ENCODE peak calls at places on chromosomes 2 and 18, in four cellular contexts. N is Peyer's patch, X is GM23338, J is cardiac muscle cell. E is an unnamed sample. For H3K27me3, the result is how much of the 10 kb centered on the place peaks cover.

GRCh38 chr2:187618813-187619212 is 64.6 kb upstream of the TFPI start:
- DNase-seq in N (no peak), X (peak), J (peak), E (no peak)

GRCh38 chr2:189254268-189254883 is 74.8 kb upstream of the COL5A2 start:
- DNase-seq in N (peak), X (no peak), J (peak), E (no peak)

GRCh38 chr18:59800897-59801296 is 98.9 kb upstream of the PMAIP1 start:
- DNase-seq in N (no peak), X (no peak), J (no peak), E (no peak)

GRCh38 chr2:53484521-53484920 is 283.1 kb upstream of the CHAC2 start:
- DNase-seq in N (no peak), X (no peak), J (no peak), E (no peak)

GRCh38 chr18:830315-830901 is 18.4 kb upstream of the YES1 start:
- DNase-seq in N (no peak), X (peak), J (peak), E (no peak)

GRCh38 chr2:158066046-158066713 is 35.5 kb upstream of the UPP2 start:
- DNase-seq in N (no peak), X (no peak), J (no peak), E (no peak)

GRCh38 chr2:29218071-29218470 is 102.9 kb downstream of the CLIP4 start:
- DNase-seq in N (no peak), X (no peak), J (no peak), E (no peak)

GRCh38 chr2:47534179-47534919 is 131.4 kb downstream of the MSH2 start:
- DNase-seq in N (no peak), X (no peak), J (peak), E (no peak)

GRCh38 chr2:13334545-13334944 is 617.8 kb downstream of the TRIB2 start:
- DNase-seq in N (no peak), X (no peak), J (no peak), E (no peak)

GRCh38 chr2:132681766-132682165 is 11.8 kb upstream of the LYPD1 start:
- DNase-seq in N (no peak), X (no peak), J (no peak), E (no peak)

GRCh38 chr2:189192766-189193165 is 13.2 kb upstream of the COL5A2 start:
- DNase-seq in N (no peak), X (no peak), J (no peak), E (no peak)

GRCh38 chr2:63742592-63742991 is 99.1 kb upstream of the UGP2 start:
- DNase-seq in N (no peak), X (no peak), J (no peak), E (no peak)

GRCh38 chr18:58302811-58303210 is 258.8 kb downstream of the NEDD4L start:
- DNase-seq in N (no peak), X (no peak), J (no peak), E (no peak)

GRCh38 chr2:155115856-155116255 is 417.4 kb downstream of the KCNJ3 start:
- DNase-seq in N (no peak), X (no peak), J (no peak), E (no peak)

GRCh38 chr18:13642440-13642827 is 83.9 kb downstream of the FAM210A start:
- DNase-seq in N (no peak), X (no peak), J (no peak), E (no peak)

GRCh38 chr2:238108423-238109201 is 8.5 kb downstream of the ESPNL start:
- DNase-seq in N (peak), X (peak), J (no peak), E (peak)

GRCh38 chr18:31558567-31558966 is 33.1 kb upstream of the TTR start:
- DNase-seq in N (no peak), X (no peak), J (no peak), E (no peak)

GRCh38 chr2:10834300-10834699 is 21.7 kb upstream of the PDIA6 start:
- DNase-seq in N (no peak), X (no peak), J (no peak), E (no peak)

GRCh38 chr2:3729786-3730185 is 26.4 kb downstream of the DCDC2C start:
- DNase-seq in N (no peak), X (no peak), J (no peak), E (no peak)

GRCh38 chr2:226477221-226478120 is 322.1 kb downstream of the IRS1 start:
- DNase-seq in N (no peak), X (no peak), J (no peak), E (no peak)

GRCh38 chr2:72146357-72147302 is 1.0 kb downstream of the CYP26B1 start:
- DNase-seq in N (peak), X (peak), J (no peak), E (no peak)

GRCh38 chr2:234288974-234289455 is 207.9 kb downstream of the ARL4C start:
- DNase-seq in N (peak), X (peak), J (peak), E (peak)

GRCh38 chr2:60819155-60819862 is 62.1 kb upstream of the REL start:
- DNase-seq in N (peak), X (no peak), J (no peak), E (no peak)

GRCh38 chr18:30957086-30957485 is 85.5 kb downstream of the DSC3 start:
- DNase-seq in N (no peak), X (no peak), J (no peak), E (no peak)

GRCh38 chr18:70385474-70385873 is 96.6 kb downstream of the SOCS6 start:
- DNase-seq in N (no peak), X (no peak), J (no peak), E (no peak)

GRCh38 chr2:42974303-42974696 is 181.9 kb upstream of the HAAO start:
- DNase-seq in N (peak), X (no peak), J (peak), E (no peak)

GRCh38 chr2:238170386-238171071 is 11.8 kb downstream of the ERFE start:
- DNase-seq in N (no peak), X (no peak), J (no peak), E (no peak)

GRCh38 chr2:161975813-161976160 is 98.2 kb downstream of the DPP4 start:
- DNase-seq in N (no peak), X (no peak), J (no peak), E (no peak)

GRCh38 chr2:149611100-149611820 is 23.7 kb upstream of the MMADHC start:
- DNase-seq in N (no peak), X (peak), J (no peak), E (no peak)

GRCh38 chr2:37322368-37322767 is 2.3 kb downstream of the PRKD3 start:
- DNase-seq in N (no peak), X (no peak), J (peak), E (no peak)

GRCh38 chr2:202237787-202238233 is 587 bp downstream of the SUMO1 start:
- DNase-seq in N (peak), X (peak), J (peak), E (peak)

GRCh38 chr2:102103992-102104871 is 38.3 kb upstream of the IL1R1 start:
- DNase-seq in N (peak), X (no peak), J (peak), E (no peak)

GRCh38 chr18:46260016-46260878 is 156.1 kb downstream of the HAUS1 start:
- DNase-seq in N (no peak), X (no peak), J (peak), E (no peak)

GRCh38 chr2:76197842-76198448 is 487.2 kb upstream of the GCFC2 start:
- DNase-seq in N (peak), X (peak), J (peak), E (peak)

GRCh38 chr2:70124983-70125480 is 37.8 kb downstream of the PCBP1 start:
- DNase-seq in N (peak), X (peak), J (peak), E (peak)

GRCh38 chr2:50395510-50396300 is 636.2 kb downstream of the NRXN1 start:
- DNase-seq in N (no peak), X (no peak), J (no peak), E (no peak)

DNA sequence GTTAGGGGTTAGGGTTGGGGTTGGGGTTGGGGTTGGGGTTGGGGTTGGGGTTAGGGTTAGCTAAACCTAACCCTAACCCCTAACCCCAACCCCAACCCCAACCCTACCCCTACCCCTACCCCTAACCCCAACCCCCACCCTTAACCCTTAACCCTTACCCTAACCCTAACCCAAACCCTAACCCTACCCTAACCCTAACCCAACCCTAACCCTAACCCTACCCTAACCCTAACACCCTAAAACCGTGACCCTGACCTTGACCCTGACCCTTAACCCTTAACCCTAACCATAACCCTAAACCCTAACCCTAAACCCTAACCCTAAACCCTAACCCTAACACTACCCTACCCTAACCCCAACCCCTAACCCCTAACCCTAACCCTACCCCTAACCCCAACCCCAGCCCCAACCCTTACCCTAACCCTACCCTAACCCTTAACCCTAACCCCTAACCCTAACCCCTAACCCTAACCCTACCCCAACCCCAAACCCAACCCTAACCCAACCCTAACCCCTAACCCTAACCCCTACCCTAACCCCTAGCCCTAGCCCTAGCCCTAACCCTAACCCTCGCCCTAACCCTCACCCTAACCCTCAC is 24.1 kb upstream of the RABL2A start:
- DNase-seq in N (no peak), X (no peak), J (no peak), E (no peak)
- H3K4me3 ChIP-seq in N (peak), X (peak), J (peak), E (peak)

GRCh38 chr2:120654383-120655134 is 81.1 kb upstream of the GLI2 start:
- DNase-seq in N (no peak), X (peak), J (no peak), E (no peak)
- H3K27me3 ChIP-seq in N (under half), X (half or more), J (under half), E (under half)

DNA sequence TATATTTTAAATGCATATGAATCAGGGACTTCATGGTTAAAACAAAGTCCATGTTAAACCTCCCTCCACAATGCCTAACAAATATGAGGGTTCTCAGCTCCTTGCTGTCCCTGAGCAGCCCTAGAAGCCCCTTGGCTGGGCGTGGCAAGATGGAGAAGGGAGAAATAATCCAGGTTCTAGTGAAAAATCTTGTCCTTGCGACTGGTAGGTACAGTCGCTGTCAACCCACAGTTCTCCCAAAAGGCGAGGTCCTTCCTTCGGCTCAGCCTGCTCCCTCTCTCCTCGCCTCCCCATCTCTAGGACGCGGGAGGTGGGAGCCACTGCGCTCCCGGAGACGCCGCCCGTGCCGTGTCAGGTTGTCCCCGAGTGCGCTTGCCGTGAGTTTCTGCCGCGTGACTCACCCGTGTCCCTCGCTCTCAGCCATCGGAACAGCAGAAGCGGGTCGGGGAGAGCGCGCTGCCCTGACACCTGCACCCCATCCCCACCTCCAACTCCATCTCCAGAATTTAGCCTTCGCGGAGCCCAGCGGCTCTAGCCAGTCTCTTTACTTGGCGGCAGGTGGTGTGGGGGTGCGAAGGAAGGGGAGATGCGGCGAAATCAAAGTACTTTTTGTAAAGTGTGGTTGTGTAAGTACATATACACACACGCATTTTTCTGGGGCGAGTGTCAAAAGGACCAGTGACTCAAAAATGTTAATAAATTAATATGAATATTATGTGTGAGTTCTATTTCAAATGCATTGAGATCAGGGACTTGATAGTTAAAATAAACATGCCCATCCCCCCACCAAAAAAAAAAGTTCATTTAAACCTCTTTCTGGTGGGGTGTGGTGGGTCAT is 65.1 kb upstream of the TMEM17 start:
- DNase-seq in N (peak), X (peak), J (no peak), E (peak)
- H3K4me3 ChIP-seq in N (no peak), X (peak), J (no peak), E (peak)

GRCh38 chr2:30236591-30237245 is 5.4 kb downstream of the LBH start:
- DNase-seq in N (no peak), X (no peak), J (no peak), E (no peak)

GRCh38 chr2:30233142-30233961 is 2.0 kb downstream of the LBH start:
- DNase-seq in N (no peak), X (no peak), J (no peak), E (no peak)

GRCh38 chr2:30235859-30236535 is 4.7 kb downstream of the LBH start:
- DNase-seq in N (no peak), X (no peak), J (no peak), E (no peak)

GRCh38 chr2:30234180-30234971 is 3.0 kb downstream of the LBH start:
- DNase-seq in N (peak), X (peak), J (peak), E (peak)

DNA sequence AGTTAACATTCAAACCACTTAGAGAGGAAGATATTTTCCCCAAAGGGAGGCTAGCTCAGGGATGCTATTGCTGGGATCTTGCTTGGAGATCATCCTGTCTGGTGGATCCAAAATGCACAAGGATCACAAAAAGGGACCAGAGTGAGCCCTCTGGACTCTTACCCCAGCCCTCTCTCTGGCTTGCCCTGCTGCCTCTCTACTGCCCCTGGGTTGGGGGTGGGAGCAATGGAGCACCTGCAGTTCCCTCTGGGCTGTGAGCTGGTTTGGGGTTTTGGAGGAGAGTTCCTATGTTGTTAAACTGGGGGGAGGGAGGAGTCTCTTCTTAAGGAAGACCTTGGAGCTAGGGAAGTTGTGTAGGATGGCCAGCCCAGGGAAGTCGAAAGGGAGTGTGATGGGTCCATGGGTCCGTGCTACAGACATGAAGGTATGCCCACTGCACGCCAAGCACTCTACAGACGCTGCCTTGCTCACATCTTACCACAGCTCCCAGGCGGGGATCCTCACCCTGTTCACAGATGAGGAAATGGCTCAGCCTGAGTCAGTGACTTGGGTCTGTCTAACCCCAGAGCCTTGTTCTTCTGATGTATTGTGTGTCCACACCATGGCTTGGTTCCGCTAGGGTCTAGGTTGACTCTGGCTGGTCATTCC is 3.8 kb downstream of the LBH start:
- DNase-seq in N (no peak), X (no peak), J (no peak), E (no peak)
- H3K27me3 ChIP-seq in N (under half), X (under half), J (under half), E (under half)

GRCh38 chr18:39596891-39597290 is 2031.3 kb upstream of the CELF4 start:
- DNase-seq in N (peak), X (no peak), J (no peak), E (no peak)
- H3K4me3 ChIP-seq in N (no peak), X (no peak), J (no peak), E (no peak)

GRCh38 chr2:109052922-109053321 is 63.9 kb upstream of the EDAR start:
- DNase-seq in N (no peak), X (peak), J (no peak), E (no peak)

GRCh38 chr2:109045505-109045904 is 56.5 kb upstream of the EDAR start:
- DNase-seq in N (no peak), X (no peak), J (no peak), E (peak)

GRCh38 chr2:109046925-109047508 is 58.0 kb upstream of the EDAR start:
- DNase-seq in N (no peak), X (no peak), J (no peak), E (peak)

GRCh38 chr2:109049022-109049421 is 60.0 kb upstream of the EDAR start:
- DNase-seq in N (no peak), X (no peak), J (no peak), E (peak)

GRCh38 chr2:109048159-109048558 is 59.1 kb upstream of the EDAR start:
- DNase-seq in N (no peak), X (no peak), J (no peak), E (no peak)
- H3K27me3 ChIP-seq in N (under half), X (under half), J (under half), E (under half)

GRCh38 chr18:80148316-80149199 is 39.5 kb downstream of the ADNP2 start:
- DNase-seq in N (no peak), X (no peak), J (peak), E (no peak)
- H3K4me3 ChIP-seq in N (peak), X (peak), J (no peak), E (peak)